ENCODE peak calls at places on chromosome 19, in five cellular contexts. One of them, this sample, is unnamed.
A peak's percentile ranks its signal among the peaks of the same experiment; 100 is the strongest.

GRCh38 chr19:372306-372890 is 27.8 kb upstream of the MIER2 start:
- DNase-seq in CD8-positive, alpha-beta T cell: no peak
- DNase-seq in neural progenitor cell: no peak
- DNase-seq in smooth muscle cell of the brain vasculature: peak; percentile 18
- DNase-seq in neuronal stem cell: no peak
- DNase-seq in this sample: no peak

GRCh38 chr19:49669511-49669910 is 3.8 kb downstream of the BCL2L12 start:
- DNase-seq in neuronal stem cell: no peak
- DNase-seq in smooth muscle cell of the brain vasculature: no peak
- DNase-seq in CD8-positive, alpha-beta T cell: no peak
- DNase-seq in neural progenitor cell: no peak
- DNase-seq in this sample: no peak

GRCh38 chr19:35311901-35312665 is 16.9 kb upstream of the CD22 start:
- DNase-seq in smooth muscle cell of the brain vasculature: no peak
- DNase-seq in neural progenitor cell: no peak
- DNase-seq in neuronal stem cell: no peak
- DNase-seq in CD8-positive, alpha-beta T cell: no peak
- DNase-seq in this sample: no peak

GRCh38 chr19:10929402-10929794 is 787 bp downstream of the TIMM29 start:
- DNase-seq in smooth muscle cell of the brain vasculature: no peak
- DNase-seq in neuronal stem cell: no peak
- DNase-seq in CD8-positive, alpha-beta T cell: no peak
- DNase-seq in neural progenitor cell: peak; percentile 46
- DNase-seq in this sample: no peak

GRCh38 chr19:46173886-46174475 is 25.9 kb downstream of the IGFL2 start:
- DNase-seq in CD8-positive, alpha-beta T cell: no peak
- DNase-seq in neuronal stem cell: no peak
- DNase-seq in smooth muscle cell of the brain vasculature: no peak
- DNase-seq in neural progenitor cell: no peak
- DNase-seq in this sample: no peak

GRCh38 chr19:42295831-42296525 is 6.0 kb upstream of the PRR19 start:
- DNase-seq in CD8-positive, alpha-beta T cell: peak; percentile 95
- DNase-seq in neural progenitor cell: peak; percentile 80
- DNase-seq in neuronal stem cell: peak; percentile 65
- DNase-seq in smooth muscle cell of the brain vasculature: no peak
- DNase-seq in this sample: peak; percentile 89

GRCh38 chr19:41456342-41456918 is 13.5 kb downstream of the ERICH4 start:
- DNase-seq in smooth muscle cell of the brain vasculature: no peak
- DNase-seq in neuronal stem cell: no peak
- DNase-seq in CD8-positive, alpha-beta T cell: no peak
- DNase-seq in neural progenitor cell: no peak
- DNase-seq in this sample: no peak

GRCh38 chr19:34837262-34837661 is 64.2 kb upstream of the ZNF599 start:
- DNase-seq in CD8-positive, alpha-beta T cell: no peak
- DNase-seq in smooth muscle cell of the brain vasculature: no peak
- DNase-seq in neuronal stem cell: no peak
- DNase-seq in neural progenitor cell: no peak
- DNase-seq in this sample: no peak

GRCh38 chr19:13764821-13765394 is 586 bp downstream of the MRI1 start:
- DNase-seq in neuronal stem cell: no peak
- DNase-seq in smooth muscle cell of the brain vasculature: no peak
- DNase-seq in neural progenitor cell: peak; percentile 46
- DNase-seq in CD8-positive, alpha-beta T cell: peak; percentile 52
- DNase-seq in this sample: peak; percentile 51

GRCh38 chr19:41325947-41326706 is 16.2 kb downstream of the CCDC97 start:
- DNase-seq in neural progenitor cell: no peak
- DNase-seq in smooth muscle cell of the brain vasculature: no peak
- DNase-seq in neuronal stem cell: no peak
- DNase-seq in CD8-positive, alpha-beta T cell: peak; percentile 48
- DNase-seq in this sample: no peak

GRCh38 chr19:45123440-45123850 is 30.5 kb downstream of the PPP1R37 start:
- DNase-seq in neuronal stem cell: no peak
- DNase-seq in CD8-positive, alpha-beta T cell: no peak
- DNase-seq in smooth muscle cell of the brain vasculature: no peak
- DNase-seq in neural progenitor cell: no peak
- DNase-seq in this sample: peak; percentile 90

GRCh38 chr19:41320568-41320967 is 10.6 kb downstream of the CCDC97 start:
- DNase-seq in neuronal stem cell: no peak
- DNase-seq in neural progenitor cell: no peak
- DNase-seq in CD8-positive, alpha-beta T cell: no peak
- DNase-seq in smooth muscle cell of the brain vasculature: no peak
- DNase-seq in this sample: no peak

GRCh38 chr19:46756544-46756888 is 10.3 kb upstream of the STRN4 start:
- DNase-seq in CD8-positive, alpha-beta T cell: no peak
- DNase-seq in smooth muscle cell of the brain vasculature: no peak
- DNase-seq in neural progenitor cell: no peak
- DNase-seq in neuronal stem cell: no peak
- DNase-seq in this sample: no peak

GRCh38 chr19:48836089-48837017 is at the start of gene HSD17B14:
- DNase-seq in neuronal stem cell: peak; percentile 81
- DNase-seq in CD8-positive, alpha-beta T cell: no peak
- DNase-seq in smooth muscle cell of the brain vasculature: peak; percentile 44
- DNase-seq in neural progenitor cell: peak; percentile 91
- DNase-seq in this sample: peak; percentile 88

GRCh38 chr19:4971424-4971793 is 2.5 kb downstream of the KDM4B start:
- DNase-seq in CD8-positive, alpha-beta T cell: no peak
- DNase-seq in neural progenitor cell: no peak
- DNase-seq in smooth muscle cell of the brain vasculature: no peak
- DNase-seq in neuronal stem cell: no peak
- DNase-seq in this sample: peak; percentile 74

GRCh38 chr19:14561832-14562351 is 10.0 kb downstream of the NDUFB7 start:
- DNase-seq in smooth muscle cell of the brain vasculature: no peak
- DNase-seq in CD8-positive, alpha-beta T cell: no peak
- DNase-seq in neuronal stem cell: no peak
- DNase-seq in neural progenitor cell: no peak
- DNase-seq in this sample: no peak

GRCh38 chr19:1027953-1028902 is 1.8 kb downstream of the CNN2 start:
- DNase-seq in CD8-positive, alpha-beta T cell: peak; percentile 71
- DNase-seq in smooth muscle cell of the brain vasculature: peak; percentile 98
- DNase-seq in neuronal stem cell: peak; percentile 79
- DNase-seq in neural progenitor cell: peak; percentile 94
- DNase-seq in this sample: peak; percentile 60

GRCh38 chr19:38512277-38512676 is 78.8 kb downstream of the RYR1 start:
- DNase-seq in neuronal stem cell: no peak
- DNase-seq in CD8-positive, alpha-beta T cell: no peak
- DNase-seq in smooth muscle cell of the brain vasculature: no peak
- DNase-seq in neural progenitor cell: no peak
- DNase-seq in this sample: no peak

GRCh38 chr19:3096267-3096901 is 2.2 kb downstream of the GNA11 start:
- DNase-seq in neuronal stem cell: no peak
- DNase-seq in neural progenitor cell: no peak
- DNase-seq in CD8-positive, alpha-beta T cell: no peak
- DNase-seq in smooth muscle cell of the brain vasculature: no peak
- DNase-seq in this sample: no peak

GRCh38 chr19:49712397-49712859 is 21.5 kb downstream of the CPT1C start:
- DNase-seq in neuronal stem cell: no peak
- DNase-seq in neural progenitor cell: peak; percentile 72
- DNase-seq in smooth muscle cell of the brain vasculature: no peak
- DNase-seq in CD8-positive, alpha-beta T cell: no peak
- DNase-seq in this sample: peak; percentile 97

GRCh38 chr19:11247391-11247790 is 8.0 kb downstream of the ANGPTL8 start:
- DNase-seq in neural progenitor cell: no peak
- DNase-seq in CD8-positive, alpha-beta T cell: no peak
- DNase-seq in smooth muscle cell of the brain vasculature: no peak
- DNase-seq in neuronal stem cell: no peak
- DNase-seq in this sample: no peak

GRCh38 chr19:49475995-49476880 is 2.2 kb downstream of the FLT3LG start:
- DNase-seq in neuronal stem cell: peak; percentile 58
- DNase-seq in smooth muscle cell of the brain vasculature: no peak
- DNase-seq in CD8-positive, alpha-beta T cell: peak; percentile 68
- DNase-seq in neural progenitor cell: peak; percentile 94
- DNase-seq in this sample: peak; percentile 92

GRCh38 chr19:1066748-1067340 is at the start of gene ARHGAP45:
- DNase-seq in CD8-positive, alpha-beta T cell: peak; percentile 91
- DNase-seq in neuronal stem cell: no peak
- DNase-seq in neural progenitor cell: peak; percentile 52
- DNase-seq in smooth muscle cell of the brain vasculature: no peak
- DNase-seq in this sample: no peak

GRCh38 chr19:35774274-35775045 is 904 bp upstream of the ARHGAP33 start:
- DNase-seq in neuronal stem cell: no peak
- DNase-seq in smooth muscle cell of the brain vasculature: no peak
- DNase-seq in CD8-positive, alpha-beta T cell: no peak
- DNase-seq in neural progenitor cell: peak; percentile 61
- DNase-seq in this sample: peak; percentile 94

GRCh38 chr19:4200940-4201542 is 18.6 kb downstream of the ANKRD24 start:
- DNase-seq in neuronal stem cell: no peak
- DNase-seq in neural progenitor cell: no peak
- DNase-seq in CD8-positive, alpha-beta T cell: no peak
- DNase-seq in smooth muscle cell of the brain vasculature: no peak
- DNase-seq in this sample: no peak

GRCh38 chr19:54141356-54141755 is 3.8 kb downstream of the CNOT3 start:
- DNase-seq in neural progenitor cell: no peak
- DNase-seq in smooth muscle cell of the brain vasculature: no peak
- DNase-seq in CD8-positive, alpha-beta T cell: no peak
- DNase-seq in neuronal stem cell: no peak
- DNase-seq in this sample: no peak

GRCh38 chr19:48623556-48624066 is 4.3 kb downstream of the SPHK2 start:
- DNase-seq in smooth muscle cell of the brain vasculature: no peak
- DNase-seq in neural progenitor cell: peak; percentile 47
- DNase-seq in CD8-positive, alpha-beta T cell: no peak
- DNase-seq in neuronal stem cell: no peak
- DNase-seq in this sample: peak; percentile 63

GRCh38 chr19:39671739-39672363 is 16.1 kb downstream of the LGALS16 start:
- DNase-seq in CD8-positive, alpha-beta T cell: peak; percentile 46
- DNase-seq in neural progenitor cell: peak; percentile 78
- DNase-seq in smooth muscle cell of the brain vasculature: peak; percentile 3
- DNase-seq in neuronal stem cell: peak; percentile 46
- DNase-seq in this sample: peak; percentile 83

GRCh38 chr19:39818626-39819097 is 15.3 kb downstream of the DYRK1B start:
- DNase-seq in neuronal stem cell: no peak
- DNase-seq in CD8-positive, alpha-beta T cell: no peak
- DNase-seq in neural progenitor cell: no peak
- DNase-seq in smooth muscle cell of the brain vasculature: no peak
- DNase-seq in this sample: no peak

GRCh38 chr19:8609210-8610040 is 1.1 kb downstream of the ADAMTS10 start:
- DNase-seq in smooth muscle cell of the brain vasculature: no peak
- DNase-seq in CD8-positive, alpha-beta T cell: peak; percentile 31
- DNase-seq in neuronal stem cell: peak; percentile 77
- DNase-seq in neural progenitor cell: peak; percentile 92
- DNase-seq in this sample: no peak

GRCh38 chr19:17125728-17126677 is 50.4 kb downstream of the MYO9B start:
- DNase-seq in CD8-positive, alpha-beta T cell: peak; percentile 75
- DNase-seq in smooth muscle cell of the brain vasculature: no peak
- DNase-seq in neuronal stem cell: no peak
- DNase-seq in neural progenitor cell: no peak
- DNase-seq in this sample: peak; percentile 69

GRCh38 chr19:872266-872951 is 12.9 kb downstream of the CFD start:
- DNase-seq in neuronal stem cell: no peak
- DNase-seq in neural progenitor cell: peak; percentile 85
- DNase-seq in smooth muscle cell of the brain vasculature: no peak
- DNase-seq in CD8-positive, alpha-beta T cell: peak; percentile 83
- DNase-seq in this sample: peak; percentile 90

GRCh38 chr19:41837981-41838708 is 6.3 kb downstream of the LYPD4 start:
- DNase-seq in neuronal stem cell: no peak
- DNase-seq in neural progenitor cell: no peak
- DNase-seq in smooth muscle cell of the brain vasculature: no peak
- DNase-seq in CD8-positive, alpha-beta T cell: no peak
- DNase-seq in this sample: no peak

GRCh38 chr19:12884926-12885748 is 1.9 kb downstream of the KLF1 start:
- DNase-seq in neural progenitor cell: peak; percentile 87
- DNase-seq in CD8-positive, alpha-beta T cell: peak; percentile 85
- DNase-seq in smooth muscle cell of the brain vasculature: no peak
- DNase-seq in neuronal stem cell: peak; percentile 42
- DNase-seq in this sample: peak; percentile 87

GRCh38 chr19:7149956-7150705 is 80.6 kb downstream of the ZNF557 start:
- DNase-seq in neural progenitor cell: no peak
- DNase-seq in CD8-positive, alpha-beta T cell: no peak
- DNase-seq in neuronal stem cell: no peak
- DNase-seq in smooth muscle cell of the brain vasculature: no peak
- DNase-seq in this sample: no peak

GRCh38 chr19:30492581-30492980 is 120.4 kb downstream of the ZNF536 start:
- DNase-seq in neural progenitor cell: no peak
- DNase-seq in neuronal stem cell: no peak
- DNase-seq in CD8-positive, alpha-beta T cell: no peak
- DNase-seq in smooth muscle cell of the brain vasculature: no peak
- DNase-seq in this sample: peak; percentile 59